ENCODE peak calls at places on chromosomes 6 and 20, in nine cellular contexts. K, I, M, O, Z, P, Q, J and G are unnamed samples.

GRCh38 chr6:98946877-98947410 is 802 bp downstream of the FBXL4 start:
- DNase-seq in Z (peak; percentile 27), K (peak; percentile 69), Q (peak; percentile 53), O (no peak), P (no peak), I (peak; percentile 21), J (peak; percentile 53), M (no peak), G (no peak)

GRCh38 chr6:30129270-30129669 is 6.7 kb upstream of the TRIM40 start:
- DNase-seq in J (no peak), M (no peak), O (no peak), Q (no peak), K (no peak), I (no peak), Z (no peak), P (no peak), G (no peak)

GRCh38 chr6:57021086-57021720 is 25.3 kb upstream of the KIAA1586 start:
- DNase-seq in I (no peak), Q (no peak), K (no peak), M (peak; percentile 54), J (no peak), P (no peak), O (no peak), Z (no peak), G (no peak)

GRCh38 chr20:64238115-64238825 is 17.3 kb upstream of the PCMTD2 start:
- DNase-seq in Q (peak; percentile 7), K (no peak), M (no peak), I (no peak), P (no peak), J (no peak), O (peak; percentile 41), Z (no peak), G (no peak)

GRCh38 chr6:56246941-56247653 is at the start of gene COL21A1:
- DNase-seq in J (peak; percentile 49), P (peak; percentile 96), O (peak; percentile 92), K (peak; percentile 59), Z (peak; percentile 58), I (peak; percentile 41), M (peak; percentile 35), Q (peak; percentile 62), G (peak; percentile 59)

GRCh38 chr6:31620586-31621319 is at the start of gene PRRC2A:
- DNase-seq in Z (peak; percentile 92), Q (peak; percentile 95), M (no peak), I (no peak), P (no peak), J (no peak), K (peak; percentile 97), O (peak; percentile 97), G (peak; percentile 93)

GRCh38 chr6:1386310-1386709 is 3.1 kb upstream of the FOXF2 start:
- DNase-seq in Z (no peak), P (peak; percentile 37), J (no peak), Q (no peak), O (no peak), I (no peak), M (no peak), K (no peak), G (no peak)

GRCh38 chr6:44285552-44286284 is 15.5 kb downstream of the TMEM151B start:
- DNase-seq in M (no peak), O (no peak), J (no peak), Q (no peak), Z (no peak), I (no peak), P (peak; percentile 81), K (no peak), G (no peak)

GRCh38 chr20:1273366-1273765 is 7.3 kb downstream of the SNPH start:
- DNase-seq in M (no peak), K (no peak), O (no peak), Q (no peak), Z (no peak), J (no peak), I (no peak), P (no peak), G (no peak)

GRCh38 chr20:61252601-61253263 is 671 bp downstream of the CDH4 start:
- DNase-seq in J (peak; percentile 39), O (no peak), P (peak; percentile 70), Z (no peak), M (no peak), Q (no peak), K (no peak), I (no peak), G (no peak)

GRCh38 chr6:159640722-159641482 is 52.1 kb downstream of the SOD2 start:
- DNase-seq in I (no peak), P (no peak), K (peak; percentile 62), J (no peak), Z (no peak), O (no peak), M (no peak), Q (no peak), G (no peak)

GRCh38 chr6:13296536-13296997 is 31.8 kb downstream of the TBC1D7 start:
- DNase-seq in K (no peak), M (no peak), Z (no peak), O (no peak), Q (no peak), P (peak; percentile 55), I (no peak), J (no peak), G (no peak)

GRCh38 chr20:38321959-38322598 is 18.1 kb downstream of the BPI start:
- DNase-seq in Z (no peak), P (peak; percentile 78), O (no peak), J (no peak), Q (peak; percentile 56), I (no peak), K (peak; percentile 20), M (peak; percentile 69), G (no peak)

GRCh38 chr6:3749991-3750323 is 1.6 kb downstream of the PXDC1 start:
- DNase-seq in J (no peak), P (no peak), O (peak; percentile 89), I (peak; percentile 72), M (peak; percentile 79), Q (peak; percentile 82), K (peak; percentile 78), Z (no peak), G (peak; percentile 55)
- H3K4me1 ChIP-seq in J (peaks cover 16% of the 10 kb centered on the region), P (no peaks in the 10 kb centered on the region), O (no peaks in the 10 kb centered on the region), I (peaks cover 49% of the 10 kb centered on the region), M (peaks cover 59% of the 10 kb centered on the region), Q (peaks cover 3% of the 10 kb centered on the region), K (peaks cover 44% of the 10 kb centered on the region), Z (peaks cover 71% of the 10 kb centered on the region), G (peaks cover 81% of the 10 kb centered on the region)

DNA sequence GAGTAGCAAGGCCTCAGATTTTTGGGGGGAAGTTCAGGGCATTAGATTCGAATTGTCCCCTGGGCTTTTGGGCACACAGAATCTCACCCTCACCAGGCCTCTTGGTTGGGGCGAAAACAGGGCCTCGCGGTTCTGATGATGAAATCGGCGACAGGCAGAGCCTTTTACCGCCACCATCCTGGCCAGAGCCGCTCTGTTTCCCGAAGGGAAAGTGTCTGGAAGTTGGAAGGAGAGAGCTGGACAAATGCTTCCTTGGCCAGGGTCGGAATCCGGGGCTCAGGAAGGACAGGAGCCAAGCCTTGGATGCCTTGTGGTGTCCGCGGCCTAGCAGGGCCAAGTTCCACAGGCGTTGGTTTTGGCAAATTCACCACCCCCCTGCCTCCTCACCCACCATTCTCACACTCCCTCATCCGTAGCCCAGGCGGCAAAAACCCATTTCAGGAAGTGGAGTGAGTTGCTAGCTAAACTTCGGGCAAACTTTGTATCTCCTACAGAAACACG is 3.5 kb upstream of the TFAP2A start:
- DNase-seq in Q (no peak), P (peak; percentile 66), I (no peak), K (no peak), Z (no peak), O (no peak), J (no peak), M (no peak), G (no peak)
- H3K27me3 ChIP-seq in Q (peaks cover 15% of the 10 kb centered on the region), P (peaks cover 100% of the 10 kb centered on the region), I (peaks cover 79% of the 10 kb centered on the region), K (no peaks in the 10 kb centered on the region), Z (peaks cover 100% of the 10 kb centered on the region), O (no peaks in the 10 kb centered on the region), J (no peaks in the 10 kb centered on the region), M (peaks cover 99% of the 10 kb centered on the region), G (peaks cover 100% of the 10 kb centered on the region)

GRCh38 chr6:32953775-32954174 is 878 bp upstream of the HLA-DMA start:
- DNase-seq in J (no peak), P (no peak), Q (no peak), I (no peak), M (no peak), O (no peak), K (no peak), Z (no peak), G (no peak)

GRCh38 chr6:32956176-32956575 is 3.3 kb upstream of the HLA-DMA start:
- DNase-seq in Q (no peak), J (no peak), Z (no peak), P (no peak), O (no peak), K (no peak), I (no peak), M (no peak), G (no peak)

GRCh38 chr6:32954983-32955802 is 2.3 kb upstream of the HLA-DMA start:
- DNase-seq in I (no peak), P (peak; percentile 89), M (no peak), J (no peak), Z (no peak), K (peak; percentile 73), O (no peak), Q (no peak), G (no peak)

GRCh38 chr6:32952817-32953739 is at the start of gene HLA-DMA:
- DNase-seq in M (peak; percentile 96), K (peak; percentile 91), O (peak; percentile 93), Q (peak; percentile 60), P (peak; percentile 97), Z (peak; percentile 70), I (peak; percentile 81), J (peak; percentile 84), G (peak; percentile 74)

DNA sequence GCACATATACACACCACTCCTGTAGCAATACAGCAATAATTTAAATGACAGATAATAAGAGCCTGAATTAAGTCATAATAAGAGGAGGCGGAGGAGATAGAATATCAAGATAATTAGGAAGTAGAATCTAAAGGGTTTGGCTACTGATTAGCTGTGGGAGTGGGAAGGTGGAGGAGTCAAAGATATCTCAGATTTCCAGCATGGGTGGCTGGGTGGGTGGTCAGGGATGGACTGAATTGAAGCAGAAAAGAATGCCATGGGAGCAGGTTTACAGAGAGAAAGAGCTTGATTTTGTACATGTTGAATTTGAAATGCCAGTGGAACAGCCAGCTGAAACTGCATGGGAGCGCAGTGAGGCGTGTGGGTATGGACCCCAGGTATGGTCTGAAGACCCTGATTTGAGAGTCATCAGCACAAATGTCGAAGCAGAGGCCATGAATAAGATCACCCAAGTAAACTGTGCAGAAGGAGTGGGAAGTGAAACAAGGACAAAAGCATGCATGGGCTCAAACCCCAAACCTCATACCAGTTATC is 1.4 kb upstream of the HLA-DMA start:
- DNase-seq in M (no peak), K (no peak), I (no peak), Z (no peak), J (no peak), P (no peak), Q (no peak), O (no peak), G (no peak)
- H3K4me1 ChIP-seq in M (no peaks in the 10 kb centered on the region), K (peaks cover 22% of the 10 kb centered on the region), I (peaks cover 18% of the 10 kb centered on the region), Z (peaks cover 17% of the 10 kb centered on the region), J (peaks cover 14% of the 10 kb centered on the region), P (no peaks in the 10 kb centered on the region), Q (peaks cover 2% of the 10 kb centered on the region), O (no peaks in the 10 kb centered on the region), G (peaks cover 22% of the 10 kb centered on the region)

DNA sequence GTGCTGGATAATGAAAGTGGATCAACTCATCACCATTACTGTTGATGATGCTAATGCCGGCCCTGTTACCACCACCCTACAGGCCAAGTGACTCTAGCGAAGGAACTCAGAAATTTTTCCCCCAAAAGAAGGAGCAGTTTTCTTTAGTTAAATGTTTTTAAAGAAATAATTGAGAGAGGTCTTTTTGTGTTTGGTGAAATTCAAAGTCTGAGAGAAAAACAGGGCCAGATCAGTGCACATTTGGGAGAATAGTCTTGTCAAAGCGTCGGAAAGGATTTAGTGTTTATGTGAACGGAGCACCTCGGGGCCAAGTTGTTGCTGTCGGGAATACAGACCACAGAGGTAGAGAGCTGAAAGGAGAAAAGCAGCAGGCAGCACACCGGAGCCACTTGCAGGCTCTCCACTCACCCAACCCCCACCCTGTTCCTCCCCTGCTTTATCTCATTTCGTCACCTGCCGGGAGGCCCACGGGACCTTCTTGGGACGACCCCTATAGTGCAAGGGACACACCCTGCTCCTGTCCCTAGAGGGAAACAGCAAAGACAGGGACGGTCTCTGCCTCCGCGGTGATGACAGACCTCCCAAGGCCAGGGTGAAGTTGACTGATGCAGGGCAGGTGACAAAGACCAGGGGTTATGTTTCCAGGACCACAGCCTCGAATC is 6.8 kb downstream of the TFAP2B start:
- DNase-seq in Z (no peak), I (no peak), M (no peak), O (no peak), P (peak; percentile 72), J (no peak), K (no peak), Q (no peak), G (no peak)
- H3K27me3 ChIP-seq in Z (peaks cover 100% of the 10 kb centered on the region), I (peaks cover 35% of the 10 kb centered on the region), M (peaks cover 70% of the 10 kb centered on the region), O (peaks cover 3% of the 10 kb centered on the region), P (peaks cover 100% of the 10 kb centered on the region), J (no peaks in the 10 kb centered on the region), K (no peaks in the 10 kb centered on the region), Q (no peaks in the 10 kb centered on the region), G (peaks cover 100% of the 10 kb centered on the region)